ENCODE peak calls at places on chromosome 10, in five cellular contexts. G, J, T, F and A are unnamed samples. For H3K9me3, the result is how much of the 10 kb centered on the place peaks cover.

GRCh38 chr10:7272008-7272407 is 138.8 kb downstream of the SFMBT2 start:
- DNase-seq in G (no peak), J (no peak), F (no peak), T (no peak), A (no peak)

GRCh38 chr10:81116990-81117389 is 579.3 kb downstream of the SH2D4B start:
- DNase-seq in J (no peak), G (no peak), T (no peak), F (no peak), A (no peak)

GRCh38 chr10:5669609-5670008 is 3.2 kb upstream of the ASB13 start:
- DNase-seq in G (no peak), J (no peak), F (no peak), T (no peak), A (no peak)

GRCh38 chr10:13382759-13383753 is 35.0 kb upstream of the SEPHS1 start:
- DNase-seq in J (peak), G (no peak), T (no peak), F (no peak), A (no peak)

GRCh38 chr10:84267503-84268126 is 22.8 kb downstream of the RGR start:
- DNase-seq in T (no peak), J (peak), F (no peak), G (no peak), A (peak)

GRCh38 chr10:107103174-107104025 is 61.1 kb downstream of the SORCS1 start:
- DNase-seq in G (no peak), F (no peak), J (no peak), T (no peak), A (no peak)

GRCh38 chr10:77710081-77710551 is 72.5 kb upstream of the KCNMA1 start:
- DNase-seq in F (no peak), J (no peak), T (no peak), G (no peak), A (no peak)

GRCh38 chr10:59872892-59873463 is 33.4 kb downstream of the CCDC6 start:
- DNase-seq in G (no peak), T (peak), F (peak), J (peak), A (no peak)

GRCh38 chr10:104333037-104333727 is 5.1 kb downstream of the ITPRIP start:
- DNase-seq in J (peak), G (no peak), T (no peak), F (peak), A (peak)

GRCh38 chr10:25209618-25210017 is 34.8 kb downstream of the GPR158 start:
- DNase-seq in F (no peak), J (no peak), T (no peak), G (no peak), A (no peak)

GRCh38 chr10:98422182-98422581 is 7.2 kb upstream of the PYROXD2 start:
- DNase-seq in T (no peak), J (no peak), F (no peak), G (no peak), A (no peak)

GRCh38 chr10:65320256-65321026 is 1605.4 kb upstream of the LRRTM3 start:
- DNase-seq in J (peak), G (no peak), T (no peak), F (no peak), A (no peak)

GRCh38 chr10:104333728-104334373 is 4.4 kb downstream of the ITPRIP start:
- DNase-seq in T (no peak), J (no peak), F (peak), G (no peak), A (no peak)

GRCh38 chr10:107994621-107995274 is 830.2 kb upstream of the SORCS1 start:
- DNase-seq in J (peak), F (no peak), T (no peak), G (no peak), A (no peak)

GRCh38 chr10:5983813-5984212 is 6.5 kb upstream of the IL15RA start:
- DNase-seq in G (no peak), T (no peak), J (no peak), F (no peak), A (no peak)

GRCh38 chr10:10460452-10460851 is 557.2 kb upstream of the CELF2 start:
- DNase-seq in T (no peak), J (peak), G (no peak), F (no peak), A (no peak)

GRCh38 chr10:60621018-60621417 is 157.3 kb upstream of the CDK1 start:
- DNase-seq in F (no peak), T (no peak), J (no peak), G (no peak), A (no peak)

GRCh38 chr10:119412244-119412750 is 130.2 kb downstream of the RGS10 start:
- DNase-seq in F (peak), G (peak), T (no peak), J (peak), A (no peak)

GRCh38 chr10:47165711-47166404 is 134.1 kb upstream of the GDF10 start:
- DNase-seq in J (peak), G (peak), T (no peak), F (peak), A (peak)

GRCh38 chr10:129884390-129884779 is 79.7 kb downstream of the EBF3 start:
- DNase-seq in F (no peak), J (no peak), G (no peak), T (no peak), A (no peak)

GRCh38 chr10:49254556-49255318 is 44.2 kb upstream of the C10orf71 start:
- DNase-seq in G (no peak), F (no peak), J (no peak), T (no peak), A (no peak)

GRCh38 chr10:6878067-6878412 is 298.0 kb upstream of the PRKCQ start:
- DNase-seq in T (no peak), F (no peak), G (no peak), J (no peak), A (no peak)

GRCh38 chr10:84008878-84009277 is 130.4 kb upstream of the GHITM start:
- DNase-seq in T (no peak), G (peak), F (no peak), J (peak), A (no peak)

GRCh38 chr10:35453855-35454532 is 117.7 kb downstream of the CCNY start:
- DNase-seq in F (no peak), T (no peak), G (no peak), J (peak), A (no peak)

GRCh38 chr10:48649349-48649944 is 35.2 kb upstream of the WDFY4 start:
- DNase-seq in F (peak), J (no peak), G (no peak), T (no peak), A (no peak)

GRCh38 chr10:61949687-61950086 is 48.2 kb downstream of the ARID5B start:
- DNase-seq in G (no peak), J (no peak), F (no peak), T (no peak), A (no peak)

GRCh38 chr10:120475844-120476791 is 19.1 kb downstream of the PLPP4 start:
- DNase-seq in F (peak), T (no peak), G (no peak), J (no peak), A (no peak)

GRCh38 chr10:69965086-69965485 is 87.6 kb upstream of the MACROH2A2 start:
- DNase-seq in F (peak), J (no peak), T (no peak), G (no peak), A (no peak)

GRCh38 chr10:125629758-125630376 is 53.1 kb downstream of the TEX36 start:
- DNase-seq in G (no peak), J (peak), F (no peak), T (no peak), A (no peak)

GRCh38 chr10:20616056-20616671 is 280.9 kb downstream of the NEBL start:
- DNase-seq in F (no peak), T (no peak), J (no peak), G (no peak), A (no peak)

GRCh38 chr10:88853155-88853554 is 1.5 kb upstream of the ANKRD22 start:
- DNase-seq in T (no peak), F (no peak), G (no peak), J (no peak), A (no peak)

GRCh38 chr10:16867556-16867955 is 50.3 kb upstream of the RSU1 start:
- DNase-seq in F (no peak), G (no peak), T (no peak), J (peak), A (no peak)

GRCh38 chr10:89481662-89482061 is 53.7 kb downstream of the SLC16A12 start:
- DNase-seq in T (no peak), F (no peak), J (peak), G (no peak), A (no peak)

GRCh38 chr10:88131561-88132139 is 268.2 kb downstream of the PTEN start:
- DNase-seq in T (no peak), J (no peak), G (peak), F (no peak), A (no peak)

GRCh38 chr10:122050811-122051210 is 61.8 kb downstream of the TACC2 start:
- DNase-seq in J (no peak), T (no peak), F (no peak), G (no peak), A (no peak)

GRCh38 chr10:122052702-122053101 is 63.7 kb downstream of the TACC2 start:
- DNase-seq in G (no peak), J (no peak), F (no peak), T (no peak), A (no peak)

GRCh38 chr10:122050316-122050715 is 61.4 kb downstream of the TACC2 start:
- DNase-seq in F (no peak), T (no peak), J (no peak), G (no peak), A (no peak)

GRCh38 chr10:122053314-122053713 is 64.4 kb downstream of the TACC2 start:
- DNase-seq in J (no peak), T (no peak), G (no peak), F (no peak), A (no peak)

GRCh38 chr10:122051609-122052385 is 62.8 kb downstream of the TACC2 start:
- DNase-seq in G (peak), T (no peak), J (peak), F (no peak), A (no peak)
- TF ChIP-seq CTCF in G (peak), T (peak), J (peak), F (peak), A (no peak)

DNA sequence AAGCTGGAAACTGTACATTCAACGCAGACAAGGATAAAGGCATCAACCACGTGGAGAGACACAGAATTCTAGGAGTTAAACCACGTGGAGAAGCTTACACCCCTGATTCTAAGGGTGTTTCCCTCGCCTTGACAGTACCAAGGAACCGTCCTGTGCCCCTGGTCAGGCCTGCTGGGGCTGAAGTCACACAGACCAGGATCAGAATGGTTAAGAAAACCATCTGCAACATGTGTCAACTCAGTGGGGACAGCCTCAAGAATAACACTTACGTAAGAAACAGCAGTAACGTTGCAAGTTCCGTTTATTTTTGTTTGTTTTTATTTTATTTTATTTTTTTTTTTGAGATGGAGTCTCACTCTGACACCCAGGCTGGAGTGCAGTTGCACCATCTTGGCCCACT is 55.6 kb downstream of the CHST15 start:
- DNase-seq in T (no peak), J (no peak), G (no peak), F (no peak), A (no peak)
- H3K27ac ChIP-seq in T (peak), J (no peak), G (no peak), F (no peak), A (no peak)

GRCh38 chr10:131653550-131654470 is 247.0 kb upstream of the PPP2R2D start:
- DNase-seq in T (no peak), J (no peak), G (no peak), F (no peak), A (no peak)

GRCh38 chr10:131651674-131652093 is 249.1 kb upstream of the PPP2R2D start:
- DNase-seq in G (no peak), J (no peak), T (no peak), F (no peak), A (no peak)

GRCh38 chr10:131650771-131651673 is 249.8 kb upstream of the PPP2R2D start:
- DNase-seq in J (no peak), T (no peak), G (no peak), F (no peak), A (no peak)

GRCh38 chr10:131653140-131653539 is 247.7 kb upstream of the PPP2R2D start:
- DNase-seq in G (no peak), T (no peak), J (no peak), F (no peak), A (no peak)

DNA sequence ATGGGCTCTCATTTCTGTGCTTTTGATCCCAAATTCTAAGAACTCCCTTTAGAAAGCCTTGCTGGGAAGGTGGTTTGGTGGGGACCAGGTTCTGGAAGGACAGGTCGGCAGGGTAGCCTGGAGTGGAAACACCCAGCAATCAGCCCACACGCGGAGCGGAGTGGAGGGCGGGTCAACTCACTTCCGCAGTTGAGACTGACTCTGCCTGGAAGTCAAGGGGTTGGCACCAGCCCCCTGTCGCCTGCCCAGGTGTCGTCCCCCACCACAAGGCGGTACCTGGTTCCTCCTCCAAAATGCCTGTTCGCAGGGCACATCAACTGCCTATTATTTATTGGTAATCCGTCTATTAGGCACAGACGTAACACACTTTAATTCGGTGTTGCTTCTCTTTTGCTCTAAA is 248.4 kb upstream of the PPP2R2D start:
- DNase-seq in F (no peak), G (no peak), J (no peak), T (no peak), A (no peak)
- H3K9me3 ChIP-seq in F (under half), G (under half), J (under half), T (under half), A (under half)

DNA sequence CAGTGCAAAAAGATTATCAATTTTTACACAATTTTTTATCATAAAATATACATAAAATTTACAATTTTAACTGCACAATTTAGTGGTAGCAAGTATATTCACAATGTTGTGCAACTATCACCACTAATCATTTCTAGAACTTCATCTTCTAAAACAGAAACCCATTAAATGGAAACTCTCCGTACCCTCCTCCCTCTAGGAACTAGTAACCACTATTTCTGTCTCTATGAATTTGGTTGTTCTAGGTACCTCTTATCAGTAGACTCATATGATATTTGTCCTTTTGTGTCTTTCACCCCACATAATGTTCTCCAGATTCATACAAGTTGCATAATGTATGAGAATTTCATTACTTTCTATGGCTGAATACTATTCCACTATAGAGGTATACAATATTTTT is 73.5 kb downstream of the HERC4 start:
- DNase-seq in T (no peak), G (no peak), F (no peak), J (no peak), A (no peak)
- TF ChIP-seq CTCF in T (no peak), G (no peak), F (no peak), J (no peak), A (no peak)

DNA sequence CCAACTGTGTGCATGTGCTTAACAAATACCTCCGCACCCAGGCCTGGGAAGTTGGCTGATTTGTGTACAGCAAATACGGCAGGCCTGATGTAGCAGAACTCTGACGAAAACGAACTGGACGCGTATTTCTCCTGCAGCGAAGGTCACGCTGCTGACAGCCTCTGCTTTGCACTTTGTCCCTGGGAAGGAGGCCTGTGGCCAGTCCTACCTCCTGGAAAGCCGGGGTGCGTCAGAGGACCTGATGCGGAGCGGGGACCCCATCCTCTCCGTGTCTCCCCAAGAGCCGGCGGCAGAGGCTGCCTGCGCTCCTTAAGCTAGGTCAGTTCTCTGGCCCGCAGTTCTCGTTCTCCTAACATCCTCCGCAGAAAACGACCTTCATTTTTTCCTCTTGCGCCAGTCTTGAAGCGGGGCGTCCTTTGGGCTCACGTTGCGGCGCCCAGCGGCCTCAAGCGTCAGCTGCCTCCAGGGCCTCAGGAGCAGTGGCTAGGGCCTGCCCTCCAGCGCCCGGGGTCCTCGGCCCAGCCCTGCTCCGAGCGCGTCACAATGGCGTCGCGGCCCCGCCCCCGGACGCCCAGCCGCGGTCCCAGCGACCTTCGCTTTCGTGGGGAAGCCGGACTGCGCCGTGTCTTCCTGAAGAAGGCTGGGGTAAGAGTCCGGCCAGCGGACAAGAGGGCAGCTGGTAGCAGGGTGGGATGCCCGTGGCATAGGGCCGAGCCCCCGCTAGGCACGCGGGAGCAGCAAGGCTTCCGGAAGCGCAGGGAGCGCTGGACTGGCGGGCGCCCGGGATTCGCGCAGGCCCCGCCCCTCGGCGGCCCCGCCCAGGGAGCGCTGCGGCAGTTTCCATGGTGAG is at the start of gene ZNF487:
- DNase-seq in J (peak), T (peak), G (peak), F (peak), A (peak)
- H3K27ac ChIP-seq in J (peak), T (peak), G (peak), F (peak), A (peak)

GRCh38 chr10:131387018-131387529 is 75.6 kb upstream of the TCERG1L start:
- DNase-seq in T (no peak), J (no peak), F (no peak), G (no peak), A (no peak)
- H3K9me3 ChIP-seq in T (under half), J (under half), F (under half), G (under half), A (under half)

GRCh38 chr10:114753126-114753525 is 68.5 kb upstream of the FHIP2A start:
- DNase-seq in T (no peak), G (no peak), J (no peak), F (no peak), A (no peak)
- TF ChIP-seq CTCF in T (no peak), G (no peak), J (no peak), F (no peak), A (no peak)

DNA sequence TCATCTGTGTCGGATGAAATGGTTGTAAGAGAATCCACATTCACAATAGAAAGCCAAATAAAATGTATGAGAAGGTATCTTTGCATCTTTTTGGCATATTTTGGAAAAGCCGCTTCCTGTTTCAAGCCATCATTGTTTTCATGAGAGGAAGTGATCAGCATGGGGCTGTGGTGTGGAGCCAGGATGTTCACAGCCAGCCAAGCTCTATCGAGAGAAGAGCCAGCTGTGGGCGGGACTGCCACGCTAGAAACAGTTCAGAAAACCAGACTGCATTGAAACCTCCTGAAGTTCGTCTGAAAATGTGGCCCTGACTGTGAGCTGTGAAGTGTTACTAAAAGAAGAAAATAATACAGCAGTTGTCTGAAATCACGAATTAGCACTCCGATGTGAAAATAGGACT is 21.2 kb upstream of the NPS start:
- DNase-seq in G (peak), F (peak), J (no peak), T (no peak), A (no peak)
- H3K27ac ChIP-seq in G (peak), F (no peak), J (no peak), T (no peak), A (no peak)